ENCODE peak calls at places on chromosomes 12 and 14, in ten cellular contexts. M is left lung, I is PC-3, L is A549, Y is mesothelial cell of epicardium, Z is tibial nerve, A is PC-9, G is tibial artery, N is thyroid gland, J is lower leg skin. D is an unnamed sample.

GRCh38 chr12:56766535-56766934 is 3.4 kb downstream of the HSD17B6 start:
- DNase-seq in M (no peak), I (no peak), L (no peak), Y (no peak), Z (no peak), A (no peak), G (no peak), N (no peak), J (no peak), D (no peak)

GRCh38 chr12:27468241-27468640 is 21.7 kb downstream of the SMCO2 start:
- DNase-seq in M (no peak), I (no peak), L (no peak), Y (no peak), Z (no peak), A (no peak), G (no peak), N (no peak), J (no peak), D (no peak)

GRCh38 chr12:93783827-93784226 is 106.7 kb downstream of the CRADD start:
- DNase-seq in M (no peak), I (no peak), L (no peak), Y (no peak), Z (no peak), A (no peak), G (no peak), N (no peak), J (no peak), D (no peak)

GRCh38 chr14:100691395-100692025 is 35.2 kb upstream of the DLK1 start:
- DNase-seq in M (peak), I (no peak), L (no peak), Y (no peak), Z (no peak), A (no peak), G (no peak), N (peak), J (no peak), D (no peak)

GRCh38 chr12:77667101-77667500 is 163.6 kb upstream of the NAV3 start:
- DNase-seq in M (no peak), I (no peak), L (no peak), Y (no peak), Z (no peak), A (peak), G (no peak), N (no peak), J (no peak), D (no peak)

GRCh38 chr12:11059784-11060183 is 2.3 kb downstream of the TAS2R46 start:
- DNase-seq in M (no peak), I (no peak), L (no peak), Y (no peak), Z (no peak), A (no peak), G (no peak), N (no peak), J (no peak), D (no peak)

GRCh38 chr14:89771251-89771650 is 183.3 kb downstream of the EFCAB11 start:
- DNase-seq in M (no peak), I (peak), L (no peak), Y (no peak), Z (no peak), A (no peak), G (no peak), N (no peak), J (no peak), D (no peak)

GRCh38 chr14:94009767-94010166 is 12.7 kb downstream of the CCDC197 start:
- DNase-seq in M (no peak), I (peak), L (no peak), Y (no peak), Z (no peak), A (no peak), G (no peak), N (peak), J (no peak), D (no peak)

GRCh38 chr14:101020971-101021370 is 117.4 kb upstream of the RTL1 start:
- DNase-seq in M (peak), I (no peak), L (no peak), Y (peak), Z (no peak), A (no peak), G (peak), N (no peak), J (no peak), D (no peak)

GRCh38 chr14:68637106-68638021 is 155.5 kb downstream of the ZFP36L1 start:
- DNase-seq in M (no peak), I (no peak), L (no peak), Y (peak), Z (no peak), A (no peak), G (peak), N (peak), J (peak), D (no peak)

GRCh38 chr14:22580604-22581003 is 8.4 kb downstream of the DAD1 start:
- DNase-seq in M (no peak), I (no peak), L (no peak), Y (no peak), Z (no peak), A (no peak), G (no peak), N (no peak), J (no peak), D (no peak)

GRCh38 chr12:1054103-1054838 is 63.2 kb downstream of the ERC1 start:
- DNase-seq in M (no peak), I (no peak), L (no peak), Y (no peak), Z (no peak), A (no peak), G (no peak), N (no peak), J (no peak), D (no peak)

GRCh38 chr12:7090222-7090998 is 1.8 kb downstream of the C1R start:
- DNase-seq in M (no peak), I (no peak), L (no peak), Y (no peak), Z (no peak), A (no peak), G (no peak), N (no peak), J (no peak), D (no peak)

GRCh38 chr12:45730842-45731336 is 1.4 kb downstream of the ARID2 start:
- DNase-seq in M (no peak), I (peak), L (no peak), Y (no peak), Z (no peak), A (no peak), G (no peak), N (peak), J (no peak), D (no peak)

GRCh38 chr14:41586237-41586636 is 20.4 kb upstream of the LRFN5 start:
- DNase-seq in M (no peak), I (peak), L (no peak), Y (no peak), Z (no peak), A (no peak), G (no peak), N (no peak), J (no peak), D (no peak)

GRCh38 chr14:106129274-106129673 is 602.9 kb downstream of the TMEM121 start:
- DNase-seq in M (no peak), I (no peak), L (no peak), Y (no peak), Z (no peak), A (no peak), G (no peak), N (no peak), J (no peak), D (no peak)

GRCh38 chr12:120252071-120252906 is 13.2 kb downstream of the PXN start:
- DNase-seq in M (no peak), I (no peak), L (no peak), Y (no peak), Z (no peak), A (no peak), G (no peak), N (no peak), J (peak), D (no peak)

GRCh38 chr14:91177073-91177796 is 63.4 kb downstream of the DGLUCY start:
- DNase-seq in M (no peak), I (peak), L (peak), Y (no peak), Z (no peak), A (peak), G (no peak), N (peak), J (peak), D (peak)

GRCh38 chr12:72622556-72622955 is 350.4 kb downstream of the TRHDE start:
- DNase-seq in M (no peak), I (no peak), L (no peak), Y (no peak), Z (no peak), A (no peak), G (no peak), N (no peak), J (no peak), D (no peak)

GRCh38 chr12:107411792-107412535 is 273.6 kb upstream of the PWP1 start:
- DNase-seq in M (no peak), I (peak), L (peak), Y (no peak), Z (no peak), A (no peak), G (no peak), N (no peak), J (no peak), D (no peak)

GRCh38 chr12:54891717-54892478 is 37.6 kb downstream of the MUCL1 start:
- DNase-seq in M (peak), I (peak), L (no peak), Y (no peak), Z (no peak), A (no peak), G (no peak), N (no peak), J (no peak), D (no peak)

GRCh38 chr12:62900686-62901272 is 34.2 kb downstream of the PPM1H start:
- DNase-seq in M (no peak), I (peak), L (no peak), Y (no peak), Z (no peak), A (no peak), G (no peak), N (no peak), J (no peak), D (no peak)

GRCh38 chr12:21371050-21371449 is 1.7 kb upstream of the IAPP start:
- DNase-seq in M (no peak), I (no peak), L (no peak), Y (no peak), Z (no peak), A (no peak), G (no peak), N (no peak), J (no peak), D (no peak)

GRCh38 chr14:76091036-76091435 is 60.7 kb upstream of the GPATCH2L start:
- DNase-seq in M (no peak), I (peak), L (no peak), Y (no peak), Z (peak), A (peak), G (peak), N (no peak), J (peak), D (no peak)

GRCh38 chr12:95673576-95673975 is 117.0 kb downstream of the NTN4 start:
- DNase-seq in M (no peak), I (no peak), L (no peak), Y (no peak), Z (no peak), A (no peak), G (no peak), N (no peak), J (no peak), D (no peak)

GRCh38 chr14:63496837-63497400 is 46.3 kb downstream of the PPP2R5E start:
- DNase-seq in M (peak), I (no peak), L (no peak), Y (no peak), Z (no peak), A (no peak), G (no peak), N (peak), J (no peak), D (no peak)

GRCh38 chr14:63487724-63488123 is 55.5 kb downstream of the PPP2R5E start:
- DNase-seq in M (no peak), I (no peak), L (no peak), Y (no peak), Z (no peak), A (no peak), G (no peak), N (no peak), J (no peak), D (no peak)

GRCh38 chr14:63492391-63492790 is 50.8 kb downstream of the PPP2R5E start:
- DNase-seq in M (no peak), I (peak), L (no peak), Y (no peak), Z (no peak), A (no peak), G (no peak), N (no peak), J (no peak), D (no peak)

GRCh38 chr14:63493246-63493645 is 49.9 kb downstream of the PPP2R5E start:
- DNase-seq in M (no peak), I (peak), L (no peak), Y (no peak), Z (no peak), A (no peak), G (no peak), N (peak), J (no peak), D (no peak)
- TF ChIP-seq CTCF in M (no peak), I (peak), L (peak), Y (no peak), Z (no peak), A (no peak), G (no peak), N (no peak), J (no peak), D (no peak)

GRCh38 chr12:105716621-105717020 is 386.1 kb downstream of the C12orf75 start:
- DNase-seq in M (no peak), I (no peak), L (no peak), Y (no peak), Z (no peak), A (no peak), G (no peak), N (no peak), J (no peak), D (no peak)
- TF ChIP-seq CTCF in M (no peak), I (no peak), L (no peak), Y (no peak), Z (no peak), A (no peak), G (no peak), N (no peak), J (no peak), D (no peak)

GRCh38 chr14:51424041-51424440 is 184.0 kb downstream of the TMX1 start:
- DNase-seq in M (no peak), I (no peak), L (no peak), Y (no peak), Z (no peak), A (no peak), G (no peak), N (no peak), J (no peak), D (no peak)
- TF ChIP-seq CTCF in M (no peak), I (no peak), L (no peak), Y (no peak), Z (no peak), A (no peak), G (no peak), N (no peak), J (no peak), D (no peak)

DNA sequence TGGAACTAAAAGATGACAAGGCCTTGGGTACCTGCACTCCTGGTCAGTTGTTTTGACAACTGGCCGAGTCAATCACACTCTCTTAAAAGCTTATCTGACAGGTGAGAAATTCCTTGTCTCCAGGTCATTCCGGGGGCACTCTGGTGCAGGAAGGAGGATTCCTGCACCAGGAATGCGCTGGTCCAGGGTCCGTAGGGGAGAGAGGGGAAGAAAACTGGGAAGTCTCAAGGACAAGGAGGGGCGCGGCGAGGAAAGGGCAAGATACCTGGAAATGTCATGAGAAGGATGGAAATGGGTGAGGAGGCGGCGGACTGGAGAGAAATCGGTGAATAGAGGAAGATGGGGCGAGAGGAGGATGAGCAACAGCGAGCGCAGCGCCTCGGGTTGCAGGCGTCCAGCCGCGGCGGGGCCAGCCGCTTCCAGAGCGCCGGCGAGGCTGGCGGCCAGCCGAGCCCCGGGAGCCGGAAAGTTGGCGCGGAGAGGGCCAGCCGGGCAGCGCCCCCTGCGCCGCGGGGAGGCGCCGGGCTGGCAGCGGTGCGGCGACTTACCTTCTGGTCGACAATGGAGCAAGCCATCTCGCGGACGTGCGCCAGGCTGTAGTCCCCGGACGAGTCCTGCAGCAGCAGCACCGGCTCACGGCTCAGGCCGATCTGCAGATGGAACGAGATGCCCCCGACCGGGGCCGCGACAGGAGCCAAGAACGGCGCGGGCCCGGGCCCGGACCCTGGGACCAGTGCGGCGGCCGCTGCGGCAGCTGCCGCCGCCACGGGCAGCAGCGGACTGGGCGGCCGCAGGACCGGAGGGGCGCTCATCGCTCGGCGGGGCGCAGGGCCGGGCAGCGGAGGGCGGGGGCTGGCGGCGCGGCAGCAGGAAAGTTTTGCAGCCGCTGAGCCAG is 699 bp downstream of the PRKD1 start:
- DNase-seq in M (peak), I (peak), L (peak), Y (peak), Z (no peak), A (peak), G (peak), N (peak), J (no peak), D (peak)
- TF ChIP-seq CTCF in M (no peak), I (no peak), L (peak), Y (no peak), Z (no peak), A (no peak), G (no peak), N (peak), J (no peak), D (no peak)

GRCh38 chr12:52984136-52984535 is 22.1 kb upstream of the EIF4B start:
- DNase-seq in M (no peak), I (peak), L (no peak), Y (no peak), Z (no peak), A (no peak), G (no peak), N (no peak), J (no peak), D (no peak)
- TF ChIP-seq CTCF in M (no peak), I (peak), L (peak), Y (no peak), Z (no peak), A (peak), G (no peak), N (no peak), J (no peak), D (no peak)

DNA sequence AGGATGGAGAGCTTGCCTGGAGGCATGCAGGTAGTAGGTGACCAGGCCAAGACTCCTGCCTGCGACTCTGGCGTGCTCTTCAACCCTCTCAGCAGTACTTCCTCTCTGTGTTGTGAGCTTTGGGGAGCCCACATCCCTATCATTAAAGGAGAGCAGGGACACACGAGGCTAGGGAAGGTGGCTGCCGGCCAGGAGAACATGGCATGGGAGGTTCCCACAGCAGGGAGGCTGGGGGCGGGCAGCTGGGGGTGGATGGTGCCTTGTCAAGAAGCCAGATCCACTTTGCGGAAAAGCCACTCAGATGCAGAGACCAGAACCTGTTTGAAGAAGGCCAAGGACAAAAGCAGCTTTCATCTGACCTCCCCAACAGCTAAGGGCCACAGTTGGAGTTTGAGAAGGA is 198.6 kb downstream of the BCL11B start:
- DNase-seq in M (no peak), I (no peak), L (no peak), Y (no peak), Z (no peak), A (no peak), G (no peak), N (peak), J (peak), D (no peak)
- TF ChIP-seq CTCF in M (no peak), I (no peak), L (no peak), Y (no peak), Z (no peak), A (no peak), G (no peak), N (no peak), J (no peak), D (no peak)

GRCh38 chr12:79317184-79317847 is 373.4 kb downstream of the PAWR start:
- DNase-seq in M (no peak), I (no peak), L (no peak), Y (no peak), Z (no peak), A (no peak), G (no peak), N (no peak), J (no peak), D (no peak)
- TF ChIP-seq CTCF in M (no peak), I (no peak), L (no peak), Y (no peak), Z (no peak), A (no peak), G (no peak), N (no peak), J (no peak), D (no peak)

GRCh38 chr12:112677050-112677765 is 114.3 kb upstream of the RPH3A start:
- DNase-seq in M (no peak), I (no peak), L (no peak), Y (no peak), Z (no peak), A (no peak), G (no peak), N (no peak), J (no peak), D (no peak)
- TF ChIP-seq CTCF in M (no peak), I (no peak), L (no peak), Y (no peak), Z (no peak), A (no peak), G (no peak), N (no peak), J (no peak), D (no peak)